ENCODE peak calls at places on chromosomes 7 and 10, in ten cellular contexts. Q is GM12878, S is left ventricle myocardium inferior, I is PC-9, M is breast epithelium, K is pancreas, N is GM23248, B is lower lobe of right lung, F is adrenal gland, C is right lobe of liver. X is an unnamed sample. For H3K4me1, the result is how much of the 10 kb centered on the place peaks cover.

GRCh38 chr10:47230957-47231356 is 69.0 kb upstream of the GDF10 start:
- DNase-seq in Q (no peak), S (no peak), I (no peak), M (no peak), K (no peak), N (no peak), B (no peak), F (no peak), C (no peak), X (no peak)

GRCh38 chr7:45328397-45329080 is 170.9 kb downstream of the RAMP3 start:
- DNase-seq in Q (no peak), S (no peak), I (no peak), M (no peak), K (no peak), N (no peak), B (no peak), F (no peak), C (no peak), X (no peak)

GRCh38 chr7:25795824-25796235 is 356.2 kb upstream of the NFE2L3 start:
- DNase-seq in Q (no peak), S (no peak), I (no peak), M (no peak), K (no peak), N (peak), B (no peak), F (peak), C (no peak), X (peak)

GRCh38 chr10:48940958-48941357 is 1.3 kb upstream of the LRRC18 start:
- DNase-seq in Q (no peak), S (no peak), I (no peak), M (no peak), K (no peak), N (no peak), B (no peak), F (no peak), C (no peak), X (no peak)

GRCh38 chr10:98323221-98324164 is 55.5 kb upstream of the LOXL4 start:
- DNase-seq in Q (no peak), S (peak), I (peak), M (no peak), K (peak), N (peak), B (peak), F (peak), C (no peak), X (peak)

GRCh38 chr10:49592726-49593563 is 17.2 kb upstream of the SLC18A3 start:
- DNase-seq in Q (peak), S (no peak), I (peak), M (no peak), K (peak), N (peak), B (no peak), F (peak), C (peak), X (peak)

GRCh38 chr7:28181921-28182517 is 1.4 kb upstream of the JAZF1 start:
- DNase-seq in Q (no peak), S (no peak), I (no peak), M (no peak), K (no peak), N (no peak), B (no peak), F (no peak), C (peak), X (no peak)

GRCh38 chr7:18395868-18396267 is 99.7 kb upstream of the HDAC9 start:
- DNase-seq in Q (no peak), S (no peak), I (no peak), M (no peak), K (no peak), N (no peak), B (no peak), F (no peak), C (no peak), X (no peak)

GRCh38 chr10:117503170-117503885 is 39.2 kb upstream of the EMX2 start:
- DNase-seq in Q (no peak), S (no peak), I (no peak), M (no peak), K (no peak), N (peak), B (no peak), F (no peak), C (no peak), X (no peak)

GRCh38 chr7:2757904-2758672 is 70.1 kb downstream of the AMZ1 start:
- DNase-seq in Q (peak), S (no peak), I (peak), M (no peak), K (no peak), N (peak), B (no peak), F (peak), C (no peak), X (peak)

GRCh38 chr10:74991435-74991834 is 120.0 kb upstream of the SAMD8 start:
- DNase-seq in Q (no peak), S (no peak), I (no peak), M (no peak), K (no peak), N (peak), B (no peak), F (no peak), C (no peak), X (peak)

GRCh38 chr10:64617071-64617470 is 1095.9 kb downstream of the REEP3 start:
- DNase-seq in Q (no peak), S (no peak), I (no peak), M (no peak), K (no peak), N (no peak), B (no peak), F (no peak), C (no peak), X (no peak)

GRCh38 chr7:149742075-149742701 is 31.2 kb downstream of the ZNF467 start:
- DNase-seq in Q (no peak), S (peak), I (no peak), M (no peak), K (peak), N (peak), B (peak), F (peak), C (peak), X (peak)

GRCh38 chr10:32327364-32327691 is 19.6 kb downstream of the EPC1 start:
- DNase-seq in Q (no peak), S (no peak), I (no peak), M (no peak), K (no peak), N (peak), B (no peak), F (no peak), C (no peak), X (no peak)

GRCh38 chr10:32326119-32326518 is 20.8 kb downstream of the EPC1 start:
- DNase-seq in Q (peak), S (no peak), I (no peak), M (no peak), K (no peak), N (no peak), B (no peak), F (no peak), C (no peak), X (no peak)

GRCh38 chr10:32321016-32321631 is 25.8 kb downstream of the EPC1 start:
- DNase-seq in Q (no peak), S (no peak), I (no peak), M (no peak), K (no peak), N (no peak), B (no peak), F (no peak), C (no peak), X (no peak)

GRCh38 chr10:32326680-32327363 is 20.1 kb downstream of the EPC1 start:
- DNase-seq in Q (no peak), S (no peak), I (no peak), M (no peak), K (no peak), N (no peak), B (no peak), F (no peak), C (no peak), X (no peak)

GRCh38 chr10:32323051-32323450 is 23.9 kb downstream of the EPC1 start:
- DNase-seq in Q (no peak), S (no peak), I (no peak), M (no peak), K (no peak), N (no peak), B (no peak), F (no peak), C (no peak), X (no peak)
- H3K4me1 ChIP-seq in Q (under half), S (half or more), I (under half), M (under half), K (under half), N (under half), B (half or more), F (half or more), C (under half), X (under half)

GRCh38 chr7:132705146-132705545 is 128.9 kb upstream of the PLXNA4 start:
- DNase-seq in Q (no peak), S (no peak), I (no peak), M (no peak), K (no peak), N (no peak), B (no peak), F (no peak), C (no peak), X (no peak)
- H3K27ac ChIP-seq in Q (no peak), S (no peak), I (no peak), M (no peak), K (no peak), N (no peak), B (no peak), F (no peak), C (no peak), X (no peak)

GRCh38 chr10:101447477-101447876 is 93.5 kb downstream of the BTRC start:
- DNase-seq in Q (no peak), S (no peak), I (no peak), M (no peak), K (no peak), N (no peak), B (no peak), F (no peak), C (no peak), X (no peak)
- H3K4me1 ChIP-seq in Q (under half), S (half or more), I (under half), M (under half), K (under half), N (under half), B (under half), F (under half), C (under half), X (under half)

GRCh38 chr7:102106625-102107024 is 180.0 kb upstream of the SH2B2 start:
- DNase-seq in Q (no peak), S (no peak), I (no peak), M (no peak), K (no peak), N (peak), B (no peak), F (no peak), C (no peak), X (no peak)
- H3K27ac ChIP-seq in Q (no peak), S (no peak), I (no peak), M (no peak), K (no peak), N (no peak), B (no peak), F (no peak), C (no peak), X (no peak)

GRCh38 chr10:77475522-77475921 is 162.1 kb downstream of the KCNMA1 start:
- DNase-seq in Q (no peak), S (no peak), I (no peak), M (no peak), K (no peak), N (no peak), B (no peak), F (no peak), C (no peak), X (peak)

GRCh38 chr10:77479586-77479985 is 158.0 kb downstream of the KCNMA1 start:
- DNase-seq in Q (no peak), S (no peak), I (no peak), M (no peak), K (no peak), N (no peak), B (no peak), F (no peak), C (no peak), X (no peak)

GRCh38 chr10:77482072-77482471 is 155.5 kb downstream of the KCNMA1 start:
- DNase-seq in Q (no peak), S (no peak), I (no peak), M (no peak), K (no peak), N (no peak), B (no peak), F (no peak), C (peak), X (no peak)

GRCh38 chr10:77474939-77475338 is 162.7 kb downstream of the KCNMA1 start:
- DNase-seq in Q (no peak), S (no peak), I (no peak), M (no peak), K (no peak), N (no peak), B (no peak), F (no peak), C (no peak), X (no peak)

GRCh38 chr10:77478248-77478963 is 159.2 kb downstream of the KCNMA1 start:
- DNase-seq in Q (no peak), S (no peak), I (no peak), M (no peak), K (no peak), N (peak), B (no peak), F (no peak), C (no peak), X (no peak)
- H3K4me1 ChIP-seq in Q (under half), S (under half), I (under half), M (under half), K (under half), N (under half), B (under half), F (under half), C (under half), X (under half)

GRCh38 chr10:5691786-5692185 is 7.1 kb downstream of the TASOR2 start:
- DNase-seq in Q (no peak), S (no peak), I (no peak), M (no peak), K (no peak), N (no peak), B (no peak), F (no peak), C (no peak), X (no peak)
- H3K27ac ChIP-seq in Q (peak), S (no peak), I (no peak), M (no peak), K (no peak), N (no peak), B (no peak), F (no peak), C (no peak), X (no peak)

GRCh38 chr10:79081353-79082034 is 12.7 kb downstream of the ZMIZ1 start:
- DNase-seq in Q (no peak), S (peak), I (peak), M (no peak), K (no peak), N (peak), B (no peak), F (peak), C (no peak), X (no peak)
- H3K4me1 ChIP-seq in Q (under half), S (half or more), I (half or more), M (under half), K (half or more), N (half or more), B (half or more), F (half or more), C (under half), X (under half)

X was measured in small intestine.